ENCODE peak calls at places on chromosomes 12 and 14, in seven cellular contexts. I is lower lobe of right lung; B is RWPE2; Y is HepG2; F is CD8-positive, alpha-beta T cell; T is thoracic aorta; O is pancreas. N is an unnamed sample.

GRCh38 chr14:103767306-103767894 is 51.8 kb downstream of the ZFYVE21 start:
- DNase-seq in I (no peak), B (no peak), Y (no peak), F (no peak), T (no peak), O (no peak), N (no peak)

GRCh38 chr12:22459872-22460490 is 84.4 kb downstream of the C2CD5 start:
- DNase-seq in I (no peak), B (no peak), Y (peak; percentile 43), F (no peak), T (no peak), O (no peak), N (no peak)

GRCh38 chr12:51262758-51263177 is 7.4 kb downstream of the SMAGP start:
- DNase-seq in I (peak; percentile 58), B (no peak), Y (no peak), F (peak; percentile 36), T (no peak), O (peak; percentile 76), N (no peak)

GRCh38 chr14:29240046-29240445 is 473.5 kb downstream of the FOXG1 start:
- DNase-seq in I (no peak), B (no peak), Y (no peak), F (no peak), T (no peak), O (no peak), N (no peak)

GRCh38 chr12:115223322-115223721 is 539.3 kb upstream of the TBX3 start:
- DNase-seq in I (no peak), B (no peak), Y (peak; percentile 14), F (no peak), T (no peak), O (no peak), N (no peak)

GRCh38 chr12:106584104-106585064 is 1.6 kb downstream of the RFX4 start:
- DNase-seq in I (no peak), B (no peak), Y (no peak), F (no peak), T (no peak), O (no peak), N (no peak)

GRCh38 chr12:85440273-85440672 is 160.3 kb downstream of the ALX1 start:
- DNase-seq in I (no peak), B (no peak), Y (no peak), F (no peak), T (no peak), O (no peak), N (no peak)

GRCh38 chr14:33480589-33481184 is 470.2 kb downstream of the EGLN3 start:
- DNase-seq in I (no peak), B (no peak), Y (no peak), F (no peak), T (no peak), O (no peak), N (no peak)

GRCh38 chr12:82146740-82147139 is 211.4 kb downstream of the CCDC59 start:
- DNase-seq in I (no peak), B (no peak), Y (no peak), F (no peak), T (no peak), O (no peak), N (no peak)

GRCh38 chr14:69712637-69713088 is 54.3 kb upstream of the SRSF5 start:
- DNase-seq in I (peak; percentile 88), B (peak; percentile 77), Y (no peak), F (no peak), T (no peak), O (peak; percentile 57), N (no peak)

GRCh38 chr12:121719926-121720414 is 7.4 kb downstream of the TMEM120B start:
- DNase-seq in I (no peak), B (no peak), Y (no peak), F (no peak), T (no peak), O (no peak), N (no peak)

GRCh38 chr12:14960548-14961465 is 594 bp downstream of the ARHGDIB start:
- DNase-seq in I (no peak), B (peak; percentile 53), Y (no peak), F (peak; percentile 57), T (no peak), O (peak; percentile 52), N (no peak)

GRCh38 chr14:95515080-95515489 is 1.4 kb downstream of the SYNE3 start:
- DNase-seq in I (peak; percentile 63), B (no peak), Y (no peak), F (peak; percentile 19), T (no peak), O (no peak), N (no peak)

GRCh38 chr14:85535916-85536834 is 6.2 kb downstream of the FLRT2 start:
- DNase-seq in I (no peak), B (no peak), Y (peak; percentile 12), F (no peak), T (no peak), O (no peak), N (no peak)

GRCh38 chr12:115137812-115138521 is 454.0 kb upstream of the TBX3 start:
- DNase-seq in I (no peak), B (no peak), Y (no peak), F (no peak), T (no peak), O (no peak), N (no peak)

GRCh38 chr12:132487311-132487741 is 2.6 kb upstream of the FBRSL1 start:
- DNase-seq in I (no peak), B (no peak), Y (no peak), F (no peak), T (no peak), O (no peak), N (no peak)

GRCh38 chr14:88614218-88614907 is 51.5 kb downstream of the ZC3H14 start:
- DNase-seq in I (no peak), B (no peak), Y (no peak), F (no peak), T (no peak), O (no peak), N (no peak)

GRCh38 chr12:9750276-9751203 is 10.2 kb downstream of the CD69 start:
- DNase-seq in I (peak; percentile 50), B (no peak), Y (peak; percentile 47), F (peak; percentile 46), T (no peak), O (no peak), N (peak; percentile 44)

GRCh38 chr12:70660620-70661219 is 23.5 kb upstream of the PTPRB start:
- DNase-seq in I (no peak), B (no peak), Y (no peak), F (peak; percentile 17), T (no peak), O (no peak), N (no peak)

GRCh38 chr14:94575730-94576585 is 5.3 kb upstream of the SERPINA5 start:
- DNase-seq in I (no peak), B (no peak), Y (no peak), F (no peak), T (no peak), O (no peak), N (no peak)

GRCh38 chr12:116524964-116525379 is 34.2 kb upstream of the MAP1LC3B2 start:
- DNase-seq in I (no peak), B (no peak), Y (no peak), F (no peak), T (no peak), O (no peak), N (no peak)

GRCh38 chr12:59595097-59595496 is 732 bp upstream of the SLC16A7 start:
- DNase-seq in I (no peak), B (no peak), Y (no peak), F (no peak), T (no peak), O (no peak), N (no peak)

GRCh38 chr12:108234155-108234554 is 105.0 kb downstream of the CMKLR1 start:
- DNase-seq in I (no peak), B (no peak), Y (no peak), F (no peak), T (peak; percentile 8), O (no peak), N (no peak)
- H3K27me3 ChIP-seq in I (no peaks in the 10 kb centered on the region), B (peaks cover 4% of the 10 kb centered on the region), Y (no peaks in the 10 kb centered on the region), F (no peaks in the 10 kb centered on the region), T (no peaks in the 10 kb centered on the region), O (no peaks in the 10 kb centered on the region), N (peaks cover 6% of the 10 kb centered on the region)

GRCh38 chr14:65038966-65039365 is 52.3 kb downstream of the FNTB start:
- DNase-seq in I (no peak), B (no peak), Y (no peak), F (no peak), T (no peak), O (no peak), N (no peak)
- H3K9me3 ChIP-seq in I (no peaks in the 10 kb centered on the region), B (no peaks in the 10 kb centered on the region), Y (no peaks in the 10 kb centered on the region), F (no peaks in the 10 kb centered on the region), T (no peaks in the 10 kb centered on the region), O (no peaks in the 10 kb centered on the region), N (no peaks in the 10 kb centered on the region)

GRCh38 chr12:6538420-6539275 is 4.3 kb downstream of the GAPDH start:
- DNase-seq in I (no peak), B (no peak), Y (peak; percentile 6), F (no peak), T (no peak), O (no peak), N (no peak)
- H3K27ac ChIP-seq in I (no peak overlapping the region), B (peak overlapping the region; percentile 98), Y (peak overlapping the region; percentile 49), F (no peak overlapping the region), T (peak overlapping the region; percentile 97), O (no peak overlapping the region), N (peak overlapping the region; percentile 42)

GRCh38 chr14:56896231-56896630 is 86.0 kb upstream of the OTX2 start:
- DNase-seq in I (no peak), B (no peak), Y (no peak), F (no peak), T (no peak), O (no peak), N (no peak)
- H3K27me3 ChIP-seq in I (no peaks in the 10 kb centered on the region), B (peaks cover 34% of the 10 kb centered on the region), Y (no peaks in the 10 kb centered on the region), F (no peaks in the 10 kb centered on the region), T (no peaks in the 10 kb centered on the region), O (no peaks in the 10 kb centered on the region), N (peaks cover 11% of the 10 kb centered on the region)